ENCODE peak calls at places on chromosomes 7 and 10, in nine cellular contexts. One of them, this sample, is unnamed.

GRCh38 chr7:74002474-74003017 is 25.4 kb upstream of the ELN start:
- DNase-seq in NCI-H748 treated with DMSO at 0.1 percent for 48 hours: no peak
- DNase-seq in cardiac muscle cell: peak
- DNase-seq in activated T-cell treated with anti-CD3 and anti-CD28 coated beads, Interleukin-2, amount 50 U/mL, for 24 hours: peak
- DNase-seq in left ventricle myocardium superior: peak
- DNase-seq in myocyte: peak
- DNase-seq in SW 1271: peak
- DNase-seq in stimulated activated CD4-positive, alpha-beta T cell treated with anti-CD3 and anti-CD28 coated beads, Interleukin-12 subunit alpha, Interleukin-12 subunit beta, amount 100 ng/mL, for 48 hours: no peak
- DNase-seq in neural crest cell: no peak
- DNase-seq in this sample: no peak

GRCh38 chr10:44419790-44420549 is 35.1 kb upstream of the CXCL12 start:
- DNase-seq in NCI-H748 treated with DMSO at 0.1 percent for 48 hours: no peak
- DNase-seq in cardiac muscle cell: no peak
- DNase-seq in activated T-cell treated with anti-CD3 and anti-CD28 coated beads, Interleukin-2, amount 50 U/mL, for 24 hours: no peak
- DNase-seq in left ventricle myocardium superior: no peak
- DNase-seq in myocyte: no peak
- DNase-seq in SW 1271: no peak
- DNase-seq in stimulated activated CD4-positive, alpha-beta T cell treated with anti-CD3 and anti-CD28 coated beads, Interleukin-12 subunit alpha, Interleukin-12 subunit beta, amount 100 ng/mL, for 48 hours: no peak
- DNase-seq in neural crest cell: no peak
- DNase-seq in this sample: no peak

GRCh38 chr7:44713680-44714335 is 34.8 kb upstream of the ZMIZ2 start:
- DNase-seq in NCI-H748 treated with DMSO at 0.1 percent for 48 hours: no peak
- DNase-seq in cardiac muscle cell: no peak
- DNase-seq in activated T-cell treated with anti-CD3 and anti-CD28 coated beads, Interleukin-2, amount 50 U/mL, for 24 hours: no peak
- DNase-seq in left ventricle myocardium superior: no peak
- DNase-seq in myocyte: no peak
- DNase-seq in SW 1271: no peak
- DNase-seq in stimulated activated CD4-positive, alpha-beta T cell treated with anti-CD3 and anti-CD28 coated beads, Interleukin-12 subunit alpha, Interleukin-12 subunit beta, amount 100 ng/mL, for 48 hours: no peak
- DNase-seq in neural crest cell: no peak
- DNase-seq in this sample: no peak

GRCh38 chr7:75559355-75559986 is 67.4 kb downstream of the SPDYE5 start:
- DNase-seq in NCI-H748 treated with DMSO at 0.1 percent for 48 hours: no peak
- DNase-seq in cardiac muscle cell: no peak
- DNase-seq in activated T-cell treated with anti-CD3 and anti-CD28 coated beads, Interleukin-2, amount 50 U/mL, for 24 hours: no peak
- DNase-seq in left ventricle myocardium superior: no peak
- DNase-seq in myocyte: no peak
- DNase-seq in SW 1271: no peak
- DNase-seq in stimulated activated CD4-positive, alpha-beta T cell treated with anti-CD3 and anti-CD28 coated beads, Interleukin-12 subunit alpha, Interleukin-12 subunit beta, amount 100 ng/mL, for 48 hours: no peak
- DNase-seq in neural crest cell: no peak
- DNase-seq in this sample: no peak

GRCh38 chr10:124943301-124944092 is 1.6 kb downstream of the ZRANB1 start:
- DNase-seq in NCI-H748 treated with DMSO at 0.1 percent for 48 hours: no peak
- DNase-seq in cardiac muscle cell: peak
- DNase-seq in activated T-cell treated with anti-CD3 and anti-CD28 coated beads, Interleukin-2, amount 50 U/mL, for 24 hours: no peak
- DNase-seq in left ventricle myocardium superior: no peak
- DNase-seq in myocyte: peak
- DNase-seq in SW 1271: no peak
- DNase-seq in stimulated activated CD4-positive, alpha-beta T cell treated with anti-CD3 and anti-CD28 coated beads, Interleukin-12 subunit alpha, Interleukin-12 subunit beta, amount 100 ng/mL, for 48 hours: no peak
- DNase-seq in neural crest cell: no peak
- DNase-seq in this sample: no peak

GRCh38 chr7:6437251-6437650 is 10.5 kb downstream of the DAGLB start:
- DNase-seq in NCI-H748 treated with DMSO at 0.1 percent for 48 hours: no peak
- DNase-seq in cardiac muscle cell: no peak
- DNase-seq in activated T-cell treated with anti-CD3 and anti-CD28 coated beads, Interleukin-2, amount 50 U/mL, for 24 hours: no peak
- DNase-seq in left ventricle myocardium superior: no peak
- DNase-seq in myocyte: no peak
- DNase-seq in SW 1271: no peak
- DNase-seq in stimulated activated CD4-positive, alpha-beta T cell treated with anti-CD3 and anti-CD28 coated beads, Interleukin-12 subunit alpha, Interleukin-12 subunit beta, amount 100 ng/mL, for 48 hours: peak
- DNase-seq in neural crest cell: no peak
- DNase-seq in this sample: no peak

GRCh38 chr10:132910901-132911711 is 31.3 kb downstream of the CFAP46 start:
- DNase-seq in NCI-H748 treated with DMSO at 0.1 percent for 48 hours: no peak
- DNase-seq in cardiac muscle cell: peak
- DNase-seq in activated T-cell treated with anti-CD3 and anti-CD28 coated beads, Interleukin-2, amount 50 U/mL, for 24 hours: no peak
- DNase-seq in left ventricle myocardium superior: peak
- DNase-seq in myocyte: no peak
- DNase-seq in SW 1271: no peak
- DNase-seq in stimulated activated CD4-positive, alpha-beta T cell treated with anti-CD3 and anti-CD28 coated beads, Interleukin-12 subunit alpha, Interleukin-12 subunit beta, amount 100 ng/mL, for 48 hours: no peak
- DNase-seq in neural crest cell: no peak
- DNase-seq in this sample: no peak

GRCh38 chr10:109593686-109594085 is 329.6 kb downstream of the XPNPEP1 start:
- DNase-seq in NCI-H748 treated with DMSO at 0.1 percent for 48 hours: no peak
- DNase-seq in cardiac muscle cell: no peak
- DNase-seq in activated T-cell treated with anti-CD3 and anti-CD28 coated beads, Interleukin-2, amount 50 U/mL, for 24 hours: no peak
- DNase-seq in left ventricle myocardium superior: no peak
- DNase-seq in myocyte: peak
- DNase-seq in SW 1271: no peak
- DNase-seq in stimulated activated CD4-positive, alpha-beta T cell treated with anti-CD3 and anti-CD28 coated beads, Interleukin-12 subunit alpha, Interleukin-12 subunit beta, amount 100 ng/mL, for 48 hours: no peak
- DNase-seq in neural crest cell: no peak
- DNase-seq in this sample: no peak

GRCh38 chr10:100340948-100341847 is 5.8 kb upstream of the SCD start:
- DNase-seq in NCI-H748 treated with DMSO at 0.1 percent for 48 hours: no peak
- DNase-seq in cardiac muscle cell: no peak
- DNase-seq in activated T-cell treated with anti-CD3 and anti-CD28 coated beads, Interleukin-2, amount 50 U/mL, for 24 hours: no peak
- DNase-seq in left ventricle myocardium superior: peak
- DNase-seq in myocyte: peak
- DNase-seq in SW 1271: no peak
- DNase-seq in stimulated activated CD4-positive, alpha-beta T cell treated with anti-CD3 and anti-CD28 coated beads, Interleukin-12 subunit alpha, Interleukin-12 subunit beta, amount 100 ng/mL, for 48 hours: no peak
- DNase-seq in neural crest cell: no peak
- DNase-seq in this sample: peak

GRCh38 chr7:118286131-118286530 is 61.6 kb downstream of the ANKRD7 start:
- DNase-seq in NCI-H748 treated with DMSO at 0.1 percent for 48 hours: no peak
- DNase-seq in cardiac muscle cell: no peak
- DNase-seq in activated T-cell treated with anti-CD3 and anti-CD28 coated beads, Interleukin-2, amount 50 U/mL, for 24 hours: no peak
- DNase-seq in left ventricle myocardium superior: no peak
- DNase-seq in myocyte: no peak
- DNase-seq in SW 1271: no peak
- DNase-seq in stimulated activated CD4-positive, alpha-beta T cell treated with anti-CD3 and anti-CD28 coated beads, Interleukin-12 subunit alpha, Interleukin-12 subunit beta, amount 100 ng/mL, for 48 hours: no peak
- DNase-seq in neural crest cell: no peak
- DNase-seq in this sample: no peak

GRCh38 chr7:4159761-4160554 is 522.1 kb upstream of the FOXK1 start:
- DNase-seq in NCI-H748 treated with DMSO at 0.1 percent for 48 hours: no peak
- DNase-seq in cardiac muscle cell: no peak
- DNase-seq in activated T-cell treated with anti-CD3 and anti-CD28 coated beads, Interleukin-2, amount 50 U/mL, for 24 hours: no peak
- DNase-seq in left ventricle myocardium superior: no peak
- DNase-seq in myocyte: no peak
- DNase-seq in SW 1271: no peak
- DNase-seq in stimulated activated CD4-positive, alpha-beta T cell treated with anti-CD3 and anti-CD28 coated beads, Interleukin-12 subunit alpha, Interleukin-12 subunit beta, amount 100 ng/mL, for 48 hours: no peak
- DNase-seq in neural crest cell: no peak
- DNase-seq in this sample: no peak

GRCh38 chr10:120456626-120457430 is at the start of gene PLPP4:
- DNase-seq in NCI-H748 treated with DMSO at 0.1 percent for 48 hours: no peak
- DNase-seq in cardiac muscle cell: peak
- DNase-seq in activated T-cell treated with anti-CD3 and anti-CD28 coated beads, Interleukin-2, amount 50 U/mL, for 24 hours: no peak
- DNase-seq in left ventricle myocardium superior: peak
- DNase-seq in myocyte: peak
- DNase-seq in SW 1271: no peak
- DNase-seq in stimulated activated CD4-positive, alpha-beta T cell treated with anti-CD3 and anti-CD28 coated beads, Interleukin-12 subunit alpha, Interleukin-12 subunit beta, amount 100 ng/mL, for 48 hours: no peak
- DNase-seq in neural crest cell: peak
- DNase-seq in this sample: no peak

GRCh38 chr10:68235111-68235510 is 3.2 kb upstream of the ATOH7 start:
- DNase-seq in NCI-H748 treated with DMSO at 0.1 percent for 48 hours: no peak
- DNase-seq in cardiac muscle cell: no peak
- DNase-seq in activated T-cell treated with anti-CD3 and anti-CD28 coated beads, Interleukin-2, amount 50 U/mL, for 24 hours: no peak
- DNase-seq in left ventricle myocardium superior: no peak
- DNase-seq in myocyte: no peak
- DNase-seq in SW 1271: no peak
- DNase-seq in stimulated activated CD4-positive, alpha-beta T cell treated with anti-CD3 and anti-CD28 coated beads, Interleukin-12 subunit alpha, Interleukin-12 subunit beta, amount 100 ng/mL, for 48 hours: no peak
- DNase-seq in neural crest cell: no peak
- DNase-seq in this sample: no peak

GRCh38 chr10:35042783-35043182 is 47.4 kb downstream of the CUL2 start:
- DNase-seq in NCI-H748 treated with DMSO at 0.1 percent for 48 hours: peak
- DNase-seq in cardiac muscle cell: no peak
- DNase-seq in activated T-cell treated with anti-CD3 and anti-CD28 coated beads, Interleukin-2, amount 50 U/mL, for 24 hours: no peak
- DNase-seq in left ventricle myocardium superior: no peak
- DNase-seq in myocyte: no peak
- DNase-seq in SW 1271: no peak
- DNase-seq in stimulated activated CD4-positive, alpha-beta T cell treated with anti-CD3 and anti-CD28 coated beads, Interleukin-12 subunit alpha, Interleukin-12 subunit beta, amount 100 ng/mL, for 48 hours: no peak
- DNase-seq in neural crest cell: no peak
- DNase-seq in this sample: no peak

GRCh38 chr7:117122536-117122935 is 169.2 kb downstream of the ST7 start:
- DNase-seq in NCI-H748 treated with DMSO at 0.1 percent for 48 hours: no peak
- DNase-seq in cardiac muscle cell: no peak
- DNase-seq in activated T-cell treated with anti-CD3 and anti-CD28 coated beads, Interleukin-2, amount 50 U/mL, for 24 hours: no peak
- DNase-seq in left ventricle myocardium superior: no peak
- DNase-seq in myocyte: no peak
- DNase-seq in SW 1271: no peak
- DNase-seq in stimulated activated CD4-positive, alpha-beta T cell treated with anti-CD3 and anti-CD28 coated beads, Interleukin-12 subunit alpha, Interleukin-12 subunit beta, amount 100 ng/mL, for 48 hours: no peak
- DNase-seq in neural crest cell: no peak
- DNase-seq in this sample: no peak

GRCh38 chr7:133355325-133355708 is 102.4 kb downstream of the EXOC4 start:
- DNase-seq in NCI-H748 treated with DMSO at 0.1 percent for 48 hours: no peak
- DNase-seq in cardiac muscle cell: peak
- DNase-seq in activated T-cell treated with anti-CD3 and anti-CD28 coated beads, Interleukin-2, amount 50 U/mL, for 24 hours: no peak
- DNase-seq in left ventricle myocardium superior: no peak
- DNase-seq in myocyte: no peak
- DNase-seq in SW 1271: no peak
- DNase-seq in stimulated activated CD4-positive, alpha-beta T cell treated with anti-CD3 and anti-CD28 coated beads, Interleukin-12 subunit alpha, Interleukin-12 subunit beta, amount 100 ng/mL, for 48 hours: no peak
- DNase-seq in neural crest cell: no peak
- DNase-seq in this sample: no peak

GRCh38 chr10:128049226-128050010 is 76.8 kb downstream of the MKI67 start:
- DNase-seq in NCI-H748 treated with DMSO at 0.1 percent for 48 hours: no peak
- DNase-seq in cardiac muscle cell: no peak
- DNase-seq in activated T-cell treated with anti-CD3 and anti-CD28 coated beads, Interleukin-2, amount 50 U/mL, for 24 hours: no peak
- DNase-seq in left ventricle myocardium superior: no peak
- DNase-seq in myocyte: no peak
- DNase-seq in SW 1271: no peak
- DNase-seq in stimulated activated CD4-positive, alpha-beta T cell treated with anti-CD3 and anti-CD28 coated beads, Interleukin-12 subunit alpha, Interleukin-12 subunit beta, amount 100 ng/mL, for 48 hours: no peak
- DNase-seq in neural crest cell: no peak
- DNase-seq in this sample: no peak

GRCh38 chr10:48931188-48931587 is 8.5 kb downstream of the LRRC18 start:
- DNase-seq in NCI-H748 treated with DMSO at 0.1 percent for 48 hours: no peak
- DNase-seq in cardiac muscle cell: no peak
- DNase-seq in activated T-cell treated with anti-CD3 and anti-CD28 coated beads, Interleukin-2, amount 50 U/mL, for 24 hours: no peak
- DNase-seq in left ventricle myocardium superior: no peak
- DNase-seq in myocyte: no peak
- DNase-seq in SW 1271: no peak
- DNase-seq in stimulated activated CD4-positive, alpha-beta T cell treated with anti-CD3 and anti-CD28 coated beads, Interleukin-12 subunit alpha, Interleukin-12 subunit beta, amount 100 ng/mL, for 48 hours: no peak
- DNase-seq in neural crest cell: no peak
- DNase-seq in this sample: no peak

GRCh38 chr7:72196176-72196575 is 216.0 kb downstream of the CALN1 start:
- DNase-seq in NCI-H748 treated with DMSO at 0.1 percent for 48 hours: no peak
- DNase-seq in cardiac muscle cell: no peak
- DNase-seq in activated T-cell treated with anti-CD3 and anti-CD28 coated beads, Interleukin-2, amount 50 U/mL, for 24 hours: no peak
- DNase-seq in left ventricle myocardium superior: no peak
- DNase-seq in myocyte: no peak
- DNase-seq in SW 1271: no peak
- DNase-seq in stimulated activated CD4-positive, alpha-beta T cell treated with anti-CD3 and anti-CD28 coated beads, Interleukin-12 subunit alpha, Interleukin-12 subunit beta, amount 100 ng/mL, for 48 hours: no peak
- DNase-seq in neural crest cell: no peak
- DNase-seq in this sample: no peak

GRCh38 chr10:56266120-56266519 is 94.9 kb downstream of the ZWINT start:
- DNase-seq in NCI-H748 treated with DMSO at 0.1 percent for 48 hours: no peak
- DNase-seq in cardiac muscle cell: no peak
- DNase-seq in activated T-cell treated with anti-CD3 and anti-CD28 coated beads, Interleukin-2, amount 50 U/mL, for 24 hours: no peak
- DNase-seq in left ventricle myocardium superior: no peak
- DNase-seq in myocyte: no peak
- DNase-seq in SW 1271: no peak
- DNase-seq in stimulated activated CD4-positive, alpha-beta T cell treated with anti-CD3 and anti-CD28 coated beads, Interleukin-12 subunit alpha, Interleukin-12 subunit beta, amount 100 ng/mL, for 48 hours: no peak
- DNase-seq in neural crest cell: no peak
- DNase-seq in this sample: no peak

GRCh38 chr7:100065452-100066186 is 15.9 kb downstream of the ZNF3 start:
- DNase-seq in NCI-H748 treated with DMSO at 0.1 percent for 48 hours: no peak
- DNase-seq in cardiac muscle cell: peak
- DNase-seq in activated T-cell treated with anti-CD3 and anti-CD28 coated beads, Interleukin-2, amount 50 U/mL, for 24 hours: no peak
- DNase-seq in left ventricle myocardium superior: no peak
- DNase-seq in myocyte: peak
- DNase-seq in SW 1271: no peak
- DNase-seq in stimulated activated CD4-positive, alpha-beta T cell treated with anti-CD3 and anti-CD28 coated beads, Interleukin-12 subunit alpha, Interleukin-12 subunit beta, amount 100 ng/mL, for 48 hours: no peak
- DNase-seq in neural crest cell: no peak
- DNase-seq in this sample: no peak

GRCh38 chr7:87213801-87214200 is 5.7 kb downstream of the TMEM243 start:
- DNase-seq in NCI-H748 treated with DMSO at 0.1 percent for 48 hours: no peak
- DNase-seq in cardiac muscle cell: peak
- DNase-seq in activated T-cell treated with anti-CD3 and anti-CD28 coated beads, Interleukin-2, amount 50 U/mL, for 24 hours: no peak
- DNase-seq in left ventricle myocardium superior: no peak
- DNase-seq in myocyte: no peak
- DNase-seq in SW 1271: no peak
- DNase-seq in stimulated activated CD4-positive, alpha-beta T cell treated with anti-CD3 and anti-CD28 coated beads, Interleukin-12 subunit alpha, Interleukin-12 subunit beta, amount 100 ng/mL, for 48 hours: no peak
- DNase-seq in neural crest cell: no peak
- DNase-seq in this sample: no peak

GRCh38 chr7:127940365-127941160 is 90.7 kb downstream of the LRRC4 start:
- DNase-seq in NCI-H748 treated with DMSO at 0.1 percent for 48 hours: no peak
- DNase-seq in cardiac muscle cell: peak
- DNase-seq in activated T-cell treated with anti-CD3 and anti-CD28 coated beads, Interleukin-2, amount 50 U/mL, for 24 hours: no peak
- DNase-seq in left ventricle myocardium superior: no peak
- DNase-seq in myocyte: peak
- DNase-seq in SW 1271: no peak
- DNase-seq in stimulated activated CD4-positive, alpha-beta T cell treated with anti-CD3 and anti-CD28 coated beads, Interleukin-12 subunit alpha, Interleukin-12 subunit beta, amount 100 ng/mL, for 48 hours: no peak
- DNase-seq in neural crest cell: no peak
- DNase-seq in this sample: no peak

GRCh38 chr7:2037301-2037804 is 195.4 kb downstream of the MAD1L1 start:
- DNase-seq in NCI-H748 treated with DMSO at 0.1 percent for 48 hours: no peak
- DNase-seq in cardiac muscle cell: no peak
- DNase-seq in activated T-cell treated with anti-CD3 and anti-CD28 coated beads, Interleukin-2, amount 50 U/mL, for 24 hours: peak
- DNase-seq in left ventricle myocardium superior: peak
- DNase-seq in myocyte: no peak
- DNase-seq in SW 1271: no peak
- DNase-seq in stimulated activated CD4-positive, alpha-beta T cell treated with anti-CD3 and anti-CD28 coated beads, Interleukin-12 subunit alpha, Interleukin-12 subunit beta, amount 100 ng/mL, for 48 hours: no peak
- DNase-seq in neural crest cell: no peak
- DNase-seq in this sample: no peak

GRCh38 chr10:124594240-124594639 is 132.6 kb downstream of the LHPP start:
- DNase-seq in NCI-H748 treated with DMSO at 0.1 percent for 48 hours: no peak
- DNase-seq in cardiac muscle cell: no peak
- DNase-seq in activated T-cell treated with anti-CD3 and anti-CD28 coated beads, Interleukin-2, amount 50 U/mL, for 24 hours: no peak
- DNase-seq in left ventricle myocardium superior: no peak
- DNase-seq in myocyte: no peak
- DNase-seq in SW 1271: no peak
- DNase-seq in stimulated activated CD4-positive, alpha-beta T cell treated with anti-CD3 and anti-CD28 coated beads, Interleukin-12 subunit alpha, Interleukin-12 subunit beta, amount 100 ng/mL, for 48 hours: no peak
- DNase-seq in neural crest cell: no peak
- DNase-seq in this sample: no peak

GRCh38 chr10:121734517-121735137 is 136.4 kb upstream of the FGFR2 start:
- DNase-seq in NCI-H748 treated with DMSO at 0.1 percent for 48 hours: no peak
- DNase-seq in cardiac muscle cell: peak
- DNase-seq in activated T-cell treated with anti-CD3 and anti-CD28 coated beads, Interleukin-2, amount 50 U/mL, for 24 hours: no peak
- DNase-seq in left ventricle myocardium superior: no peak
- DNase-seq in myocyte: peak
- DNase-seq in SW 1271: no peak
- DNase-seq in stimulated activated CD4-positive, alpha-beta T cell treated with anti-CD3 and anti-CD28 coated beads, Interleukin-12 subunit alpha, Interleukin-12 subunit beta, amount 100 ng/mL, for 48 hours: no peak
- DNase-seq in neural crest cell: peak
- DNase-seq in this sample: no peak

This sample was measured in NCI-H2081 treated with DMSO at 0.1 percent for 48 hours.